ENCODE peak calls at places on chromosome 15, in nine cellular contexts. One of them, this sample, is unnamed.

GRCh38 chr15:34855893-34856292 is 60.5 kb upstream of the ACTC1 start:
- DNase-seq in endothelial cell: no peak
- DNase-seq in ovary: no peak
- DNase-seq in WTC11: no peak
- DNase-seq in hepatocyte: no peak
- DNase-seq in GM12865: no peak
- DNase-seq in lower lobe of right lung: no peak
- DNase-seq in left ventricle myocardium inferior: no peak
- DNase-seq in pancreas: peak; percentile 27
- DNase-seq in this sample: no peak

GRCh38 chr15:42845581-42845980 is 75.0 kb downstream of the TTBK2 start:
- DNase-seq in hepatocyte: no peak
- DNase-seq in WTC11: no peak
- DNase-seq in pancreas: no peak
- DNase-seq in GM12865: no peak
- DNase-seq in ovary: no peak
- DNase-seq in endothelial cell: no peak
- DNase-seq in left ventricle myocardium inferior: no peak
- DNase-seq in lower lobe of right lung: no peak
- DNase-seq in this sample: no peak

GRCh38 chr15:101156509-101157159 is 95.2 kb downstream of the CHSY1 start:
- DNase-seq in ovary: peak; percentile 15
- DNase-seq in lower lobe of right lung: peak; percentile 10
- DNase-seq in hepatocyte: no peak
- DNase-seq in GM12865: peak; percentile 93
- DNase-seq in WTC11: no peak
- DNase-seq in endothelial cell: no peak
- DNase-seq in left ventricle myocardium inferior: no peak
- DNase-seq in pancreas: no peak
- DNase-seq in this sample: peak; percentile 88

GRCh38 chr15:79450648-79451047 is 18.5 kb downstream of the MINAR1 start:
- DNase-seq in GM12865: no peak
- DNase-seq in pancreas: no peak
- DNase-seq in endothelial cell: no peak
- DNase-seq in WTC11: no peak
- DNase-seq in hepatocyte: no peak
- DNase-seq in ovary: no peak
- DNase-seq in left ventricle myocardium inferior: no peak
- DNase-seq in lower lobe of right lung: no peak
- DNase-seq in this sample: no peak

GRCh38 chr15:58486062-58486461 is 54.3 kb downstream of the LIPC start:
- DNase-seq in hepatocyte: no peak
- DNase-seq in ovary: no peak
- DNase-seq in left ventricle myocardium inferior: no peak
- DNase-seq in endothelial cell: no peak
- DNase-seq in lower lobe of right lung: no peak
- DNase-seq in pancreas: no peak
- DNase-seq in WTC11: no peak
- DNase-seq in GM12865: peak; percentile 21
- DNase-seq in this sample: no peak

GRCh38 chr15:67024322-67024997 is 40.9 kb upstream of the SMAD3 start:
- DNase-seq in left ventricle myocardium inferior: peak; percentile 71
- DNase-seq in pancreas: peak; percentile 86
- DNase-seq in ovary: peak; percentile 74
- DNase-seq in WTC11: no peak
- DNase-seq in endothelial cell: no peak
- DNase-seq in hepatocyte: peak; percentile 89
- DNase-seq in GM12865: peak; percentile 69
- DNase-seq in lower lobe of right lung: peak; percentile 72
- DNase-seq in this sample: no peak

GRCh38 chr15:86002444-86002843 is 77.2 kb upstream of the AGBL1 start:
- DNase-seq in left ventricle myocardium inferior: no peak
- DNase-seq in hepatocyte: no peak
- DNase-seq in pancreas: no peak
- DNase-seq in GM12865: no peak
- DNase-seq in endothelial cell: no peak
- DNase-seq in lower lobe of right lung: no peak
- DNase-seq in WTC11: no peak
- DNase-seq in ovary: no peak
- DNase-seq in this sample: no peak

GRCh38 chr15:99143230-99143629 is 38.4 kb downstream of the SYNM start:
- DNase-seq in ovary: no peak
- DNase-seq in GM12865: no peak
- DNase-seq in left ventricle myocardium inferior: no peak
- DNase-seq in endothelial cell: no peak
- DNase-seq in lower lobe of right lung: no peak
- DNase-seq in pancreas: no peak
- DNase-seq in WTC11: no peak
- DNase-seq in hepatocyte: no peak
- DNase-seq in this sample: no peak

GRCh38 chr15:66873856-66874255 is 171.8 kb downstream of the SMAD6 start:
- DNase-seq in hepatocyte: no peak
- DNase-seq in lower lobe of right lung: no peak
- DNase-seq in endothelial cell: no peak
- DNase-seq in pancreas: no peak
- DNase-seq in WTC11: no peak
- DNase-seq in GM12865: no peak
- DNase-seq in ovary: no peak
- DNase-seq in left ventricle myocardium inferior: no peak
- DNase-seq in this sample: no peak

GRCh38 chr15:77819841-77820728 is 187.4 kb upstream of the LINGO1 start:
- DNase-seq in pancreas: no peak
- DNase-seq in WTC11: peak; percentile 71
- DNase-seq in ovary: no peak
- DNase-seq in hepatocyte: peak; percentile 71
- DNase-seq in endothelial cell: peak; percentile 70
- DNase-seq in GM12865: no peak
- DNase-seq in lower lobe of right lung: no peak
- DNase-seq in left ventricle myocardium inferior: no peak
- DNase-seq in this sample: no peak

GRCh38 chr15:77822631-77823230 is 190.0 kb upstream of the LINGO1 start:
- DNase-seq in ovary: no peak
- DNase-seq in GM12865: no peak
- DNase-seq in endothelial cell: no peak
- DNase-seq in lower lobe of right lung: no peak
- DNase-seq in pancreas: no peak
- DNase-seq in hepatocyte: no peak
- DNase-seq in WTC11: no peak
- DNase-seq in left ventricle myocardium inferior: no peak
- DNase-seq in this sample: no peak

GRCh38 chr15:77819271-77819806 is 186.6 kb upstream of the LINGO1 start:
- DNase-seq in endothelial cell: peak; percentile 30
- DNase-seq in GM12865: no peak
- DNase-seq in left ventricle myocardium inferior: no peak
- DNase-seq in WTC11: peak; percentile 34
- DNase-seq in ovary: no peak
- DNase-seq in pancreas: no peak
- DNase-seq in lower lobe of right lung: no peak
- DNase-seq in hepatocyte: peak; percentile 30
- DNase-seq in this sample: peak; percentile 52

GRCh38 chr15:77821959-77822256 is 189.2 kb upstream of the LINGO1 start:
- DNase-seq in lower lobe of right lung: no peak
- DNase-seq in GM12865: no peak
- DNase-seq in ovary: no peak
- DNase-seq in left ventricle myocardium inferior: no peak
- DNase-seq in hepatocyte: no peak
- DNase-seq in endothelial cell: no peak
- DNase-seq in WTC11: no peak
- DNase-seq in pancreas: no peak
- DNase-seq in this sample: no peak

GRCh38 chr15:77821188-77821958 is 188.7 kb upstream of the LINGO1 start:
- DNase-seq in pancreas: peak; percentile 52
- DNase-seq in hepatocyte: peak; percentile 84
- DNase-seq in left ventricle myocardium inferior: peak; percentile 42
- DNase-seq in GM12865: peak; percentile 62
- DNase-seq in ovary: peak; percentile 57
- DNase-seq in WTC11: peak; percentile 82
- DNase-seq in endothelial cell: peak; percentile 84
- DNase-seq in lower lobe of right lung: no peak
- DNase-seq in this sample: peak; percentile 83
- TF ChIP-seq CTCF in pancreas: peak; percentile 51
- TF ChIP-seq CTCF in hepatocyte: peak; percentile 82
- TF ChIP-seq CTCF in left ventricle myocardium inferior: peak; percentile 75
- TF ChIP-seq CTCF in GM12865: peak; percentile 78
- TF ChIP-seq CTCF in ovary: no peak
- TF ChIP-seq CTCF in WTC11: peak; percentile 42
- TF ChIP-seq CTCF in endothelial cell: peak; percentile 50
- TF ChIP-seq CTCF in lower lobe of right lung: peak; percentile 45
- TF ChIP-seq CTCF in this sample: peak; percentile 89

GRCh38 chr15:69725957-69726356 is 273.3 kb downstream of the RPLP1 start:
- DNase-seq in left ventricle myocardium inferior: peak; percentile 18
- DNase-seq in endothelial cell: no peak
- DNase-seq in hepatocyte: no peak
- DNase-seq in GM12865: no peak
- DNase-seq in lower lobe of right lung: peak; percentile 59
- DNase-seq in ovary: no peak
- DNase-seq in WTC11: no peak
- DNase-seq in pancreas: no peak
- DNase-seq in this sample: no peak

GRCh38 chr15:69724331-69724730 is 271.7 kb downstream of the RPLP1 start:
- DNase-seq in WTC11: no peak
- DNase-seq in lower lobe of right lung: no peak
- DNase-seq in endothelial cell: no peak
- DNase-seq in GM12865: no peak
- DNase-seq in ovary: no peak
- DNase-seq in left ventricle myocardium inferior: no peak
- DNase-seq in pancreas: no peak
- DNase-seq in hepatocyte: no peak
- DNase-seq in this sample: no peak

GRCh38 chr15:69722924-69723323 is 270.3 kb downstream of the RPLP1 start:
- DNase-seq in GM12865: no peak
- DNase-seq in lower lobe of right lung: no peak
- DNase-seq in WTC11: no peak
- DNase-seq in pancreas: no peak
- DNase-seq in ovary: no peak
- DNase-seq in endothelial cell: no peak
- DNase-seq in left ventricle myocardium inferior: no peak
- DNase-seq in hepatocyte: no peak
- DNase-seq in this sample: no peak

GRCh38 chr15:69725210-69725609 is 272.6 kb downstream of the RPLP1 start:
- DNase-seq in hepatocyte: no peak
- DNase-seq in WTC11: no peak
- DNase-seq in left ventricle myocardium inferior: no peak
- DNase-seq in GM12865: no peak
- DNase-seq in endothelial cell: no peak
- DNase-seq in lower lobe of right lung: no peak
- DNase-seq in ovary: no peak
- DNase-seq in pancreas: no peak
- DNase-seq in this sample: no peak

GRCh38 chr15:69723404-69724097 is 270.9 kb downstream of the RPLP1 start:
- DNase-seq in left ventricle myocardium inferior: peak; percentile 25
- DNase-seq in ovary: no peak
- DNase-seq in lower lobe of right lung: no peak
- DNase-seq in pancreas: no peak
- DNase-seq in GM12865: peak; percentile 9
- DNase-seq in hepatocyte: no peak
- DNase-seq in WTC11: peak; percentile 28
- DNase-seq in endothelial cell: no peak
- DNase-seq in this sample: no peak
- TF ChIP-seq CTCF in left ventricle myocardium inferior: no peak
- TF ChIP-seq CTCF in ovary: no peak
- TF ChIP-seq CTCF in lower lobe of right lung: no peak
- TF ChIP-seq CTCF in pancreas: no peak
- TF ChIP-seq CTCF in GM12865: no peak
- TF ChIP-seq CTCF in hepatocyte: no peak
- TF ChIP-seq CTCF in WTC11: no peak
- TF ChIP-seq CTCF in endothelial cell: no peak
- TF ChIP-seq CTCF in this sample: no peak

DNA sequence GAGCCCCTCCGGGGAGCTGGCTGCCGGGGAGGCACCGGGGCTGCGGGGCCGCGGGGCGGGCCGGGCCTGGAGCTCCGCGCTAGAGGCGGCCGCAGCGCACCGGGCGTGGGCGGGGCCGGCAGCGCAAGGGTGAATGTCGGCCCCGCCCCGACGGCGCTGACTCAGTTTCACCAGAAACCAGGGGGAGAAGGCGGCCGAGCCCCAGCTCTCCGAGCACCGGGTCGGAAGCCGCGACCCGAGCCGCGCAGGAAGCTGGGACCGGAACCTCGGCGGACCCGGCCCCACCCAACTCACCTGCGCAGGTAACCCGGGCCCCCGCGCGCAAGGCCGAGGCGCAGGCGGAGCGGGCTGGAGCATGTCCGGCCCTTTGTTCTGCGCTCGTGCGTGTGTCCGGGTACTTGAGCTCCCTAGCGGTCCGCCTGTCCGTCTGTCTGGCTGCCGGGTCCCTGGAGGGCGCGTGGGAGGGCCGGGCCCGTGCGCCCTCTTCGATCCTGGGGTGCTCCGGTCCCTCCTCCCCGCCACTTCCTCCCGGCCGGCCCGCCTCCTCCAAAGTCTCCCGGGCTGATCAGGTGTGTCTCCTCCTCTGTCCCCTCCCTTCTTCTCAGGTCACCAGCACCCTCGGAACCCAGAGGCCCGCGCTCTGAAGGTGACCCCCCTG is at the start of gene SPINT1:
- DNase-seq in GM12865: peak; percentile 29
- DNase-seq in endothelial cell: no peak
- DNase-seq in hepatocyte: peak; percentile 89
- DNase-seq in pancreas: peak; percentile 69
- DNase-seq in WTC11: peak; percentile 63
- DNase-seq in ovary: no peak
- DNase-seq in left ventricle myocardium inferior: no peak
- DNase-seq in lower lobe of right lung: peak; percentile 77
- DNase-seq in this sample: peak; percentile 80
- TF ChIP-seq CTCF in GM12865: no peak
- TF ChIP-seq CTCF in endothelial cell: no peak
- TF ChIP-seq CTCF in hepatocyte: no peak
- TF ChIP-seq CTCF in pancreas: no peak
- TF ChIP-seq CTCF in WTC11: no peak
- TF ChIP-seq CTCF in ovary: no peak
- TF ChIP-seq CTCF in left ventricle myocardium inferior: no peak
- TF ChIP-seq CTCF in lower lobe of right lung: no peak
- TF ChIP-seq CTCF in this sample: no peak

GRCh38 chr15:62616746-62617145 is 425.8 kb upstream of the TPM1 start:
- DNase-seq in left ventricle myocardium inferior: no peak
- DNase-seq in ovary: no peak
- DNase-seq in hepatocyte: no peak
- DNase-seq in GM12865: no peak
- DNase-seq in endothelial cell: no peak
- DNase-seq in WTC11: no peak
- DNase-seq in pancreas: no peak
- DNase-seq in lower lobe of right lung: no peak
- DNase-seq in this sample: no peak

GRCh38 chr15:62617741-62618140 is 424.8 kb upstream of the TPM1 start:
- DNase-seq in ovary: no peak
- DNase-seq in lower lobe of right lung: no peak
- DNase-seq in WTC11: no peak
- DNase-seq in GM12865: no peak
- DNase-seq in pancreas: no peak
- DNase-seq in hepatocyte: no peak
- DNase-seq in left ventricle myocardium inferior: no peak
- DNase-seq in endothelial cell: no peak
- DNase-seq in this sample: no peak

GRCh38 chr15:62619105-62619504 is 423.4 kb upstream of the TPM1 start:
- DNase-seq in hepatocyte: no peak
- DNase-seq in left ventricle myocardium inferior: no peak
- DNase-seq in GM12865: no peak
- DNase-seq in WTC11: no peak
- DNase-seq in lower lobe of right lung: no peak
- DNase-seq in pancreas: no peak
- DNase-seq in ovary: no peak
- DNase-seq in endothelial cell: no peak
- DNase-seq in this sample: no peak

GRCh38 chr15:62619526-62619925 is 423.0 kb upstream of the TPM1 start:
- DNase-seq in endothelial cell: no peak
- DNase-seq in hepatocyte: no peak
- DNase-seq in ovary: no peak
- DNase-seq in GM12865: no peak
- DNase-seq in WTC11: no peak
- DNase-seq in left ventricle myocardium inferior: no peak
- DNase-seq in pancreas: no peak
- DNase-seq in lower lobe of right lung: no peak
- DNase-seq in this sample: no peak

GRCh38 chr15:62618432-62618831 is 424.1 kb upstream of the TPM1 start:
- DNase-seq in WTC11: no peak
- DNase-seq in GM12865: no peak
- DNase-seq in lower lobe of right lung: no peak
- DNase-seq in pancreas: no peak
- DNase-seq in left ventricle myocardium inferior: no peak
- DNase-seq in hepatocyte: peak; percentile 41
- DNase-seq in endothelial cell: no peak
- DNase-seq in ovary: no peak
- DNase-seq in this sample: no peak
- TF ChIP-seq CTCF in WTC11: no peak
- TF ChIP-seq CTCF in GM12865: no peak
- TF ChIP-seq CTCF in lower lobe of right lung: no peak
- TF ChIP-seq CTCF in pancreas: no peak
- TF ChIP-seq CTCF in left ventricle myocardium inferior: no peak
- TF ChIP-seq CTCF in hepatocyte: peak; percentile 16
- TF ChIP-seq CTCF in endothelial cell: no peak
- TF ChIP-seq CTCF in ovary: no peak
- TF ChIP-seq CTCF in this sample: no peak